ENCODE peak calls at places on chromosomes 3 and 15, in four cellular contexts. N is endothelial cell, J is Peyer's patch, T is B cell. D is an unnamed sample.

GRCh38 chr15:70806992-70807712 is 43.8 kb upstream of the UACA start:
- DNase-seq in N (no peak), J (no peak), T (no peak), D (no peak)

GRCh38 chr15:77568960-77569646 is 63.6 kb downstream of the LINGO1 start:
- DNase-seq in N (no peak), J (no peak), T (no peak), D (no peak)

GRCh38 chr15:43441316-43441715 is 51.6 kb downstream of the TP53BP1 start:
- DNase-seq in N (no peak), J (no peak), T (no peak), D (peak)

GRCh38 chr3:143658869-143659268 is 189.4 kb downstream of the SLC9A9 start:
- DNase-seq in N (no peak), J (no peak), T (no peak), D (no peak)

GRCh38 chr15:69574506-69574905 is 121.9 kb downstream of the RPLP1 start:
- DNase-seq in N (no peak), J (no peak), T (no peak), D (peak)

GRCh38 chr15:92069308-92070244 is 216.1 kb downstream of the SLCO3A1 start:
- DNase-seq in N (no peak), J (no peak), T (no peak), D (peak)

GRCh38 chr15:82870727-82871576 is 61.5 kb downstream of the WHAMM start:
- DNase-seq in N (no peak), J (no peak), T (no peak), D (no peak)

GRCh38 chr3:194857459-194858113 is 171.9 kb downstream of the FAM43A start:
- DNase-seq in N (no peak), J (no peak), T (no peak), D (no peak)

GRCh38 chr3:26281284-26281977 is 341.1 kb upstream of the LRRC3B start:
- DNase-seq in N (no peak), J (no peak), T (no peak), D (no peak)

GRCh38 chr15:89346516-89346915 is 11.9 kb upstream of the POLG start:
- DNase-seq in N (no peak), J (no peak), T (no peak), D (no peak)

DNA sequence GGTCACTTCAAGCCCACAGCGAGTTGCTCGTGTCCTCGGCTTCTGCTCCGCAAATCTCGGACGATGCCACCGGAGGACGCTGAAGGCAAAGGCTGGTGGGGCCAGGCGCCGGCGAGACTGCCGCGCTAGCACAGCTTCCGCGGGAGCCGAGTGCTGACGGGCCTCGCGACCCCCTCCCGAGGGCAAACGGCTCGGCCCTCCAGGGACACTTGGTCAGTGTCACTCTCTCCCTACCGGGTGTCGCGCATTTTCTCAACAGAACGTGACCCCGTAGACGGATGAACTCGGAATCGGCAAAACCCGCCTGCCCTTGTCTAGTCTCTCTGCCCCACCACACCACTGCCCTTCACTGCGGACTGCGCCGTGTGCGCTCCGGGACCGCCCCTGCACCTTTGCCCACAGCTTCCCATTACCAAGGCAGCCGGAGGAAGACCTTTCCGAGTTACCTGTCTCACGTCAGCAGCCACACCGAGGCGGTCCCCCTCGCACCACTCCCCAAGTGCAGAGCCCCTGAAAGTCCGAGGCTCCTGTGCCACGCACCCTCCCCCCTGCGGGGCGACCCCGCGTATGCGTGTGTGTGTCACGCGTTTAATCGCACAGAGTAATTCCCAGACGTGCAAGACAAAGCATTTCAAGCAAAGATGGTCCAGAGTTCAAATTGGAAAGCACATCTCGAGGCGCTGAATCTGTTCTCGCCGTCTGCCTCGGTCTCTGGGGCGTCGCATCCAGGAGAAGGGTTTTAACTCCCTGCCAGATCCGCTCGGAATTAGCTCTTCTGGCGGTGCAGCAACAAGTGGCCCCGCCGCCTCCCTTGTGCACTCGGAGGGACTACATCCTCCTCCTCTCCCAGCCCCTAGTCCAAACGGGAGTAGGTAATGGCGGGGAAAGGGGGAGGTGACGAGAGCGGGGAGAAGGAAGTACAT is 245.0 kb upstream of the TOPAZ1 start:
- DNase-seq in N (peak), J (no peak), T (peak), D (peak)
- TF ChIP-seq CTCF in N (no peak), J (no peak), T (no peak), D (no peak)

DNA sequence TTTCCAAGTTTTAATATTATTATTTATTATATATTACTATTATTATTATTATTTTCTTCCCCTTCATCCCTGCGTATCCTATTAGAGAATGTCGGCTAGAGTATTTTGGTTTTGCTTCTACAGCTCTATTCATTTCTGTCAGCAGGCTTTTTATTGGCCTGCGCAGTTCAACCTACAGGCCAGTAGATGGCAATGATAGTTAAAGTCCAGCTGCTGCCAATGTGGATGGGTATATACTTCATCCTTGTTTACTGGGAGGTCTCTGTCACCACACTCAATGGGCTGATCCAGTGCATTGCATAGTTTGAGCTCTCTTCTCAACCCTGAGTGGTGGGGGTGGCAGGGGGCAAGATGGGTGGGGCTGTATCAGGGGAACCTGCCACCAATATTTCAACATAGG is 799.8 kb downstream of the NSUN3 start:
- DNase-seq in N (peak), J (no peak), T (no peak), D (peak)
- TF ChIP-seq CTCF in N (peak), J (no peak), T (no peak), D (no peak)

DNA sequence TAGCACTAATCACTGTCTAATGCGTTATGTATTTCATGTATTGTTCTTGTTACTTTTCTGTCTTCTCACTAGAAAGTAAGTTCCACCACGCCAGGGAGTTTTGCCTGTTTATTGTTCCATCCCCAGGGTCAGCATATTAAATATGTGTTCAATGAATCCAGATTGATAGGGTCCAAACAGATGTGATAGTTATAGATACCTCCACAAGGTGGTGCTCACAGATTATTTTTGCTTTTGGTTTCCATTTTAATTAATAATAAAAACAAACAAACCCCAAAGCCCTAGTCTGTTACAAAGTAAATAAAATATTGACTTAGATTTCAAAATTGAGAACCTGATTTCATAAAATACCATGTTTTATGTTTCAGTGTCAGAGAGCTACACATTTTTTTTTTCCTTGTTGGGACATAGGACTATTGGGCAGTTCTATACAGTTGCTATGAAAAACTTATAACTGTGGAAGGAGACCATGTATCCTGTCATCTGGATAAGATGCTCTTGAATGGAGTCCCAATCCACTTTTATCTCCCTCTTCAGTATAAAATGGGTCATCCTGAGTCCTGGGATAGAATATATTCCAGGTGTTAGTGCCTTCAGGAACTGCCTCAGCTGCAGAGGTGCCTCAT is 12.4 kb downstream of the OTOL1 start:
- DNase-seq in N (no peak), J (no peak), T (no peak), D (no peak)
- TF ChIP-seq CTCF in N (peak), J (no peak), T (peak), D (peak)

DNA sequence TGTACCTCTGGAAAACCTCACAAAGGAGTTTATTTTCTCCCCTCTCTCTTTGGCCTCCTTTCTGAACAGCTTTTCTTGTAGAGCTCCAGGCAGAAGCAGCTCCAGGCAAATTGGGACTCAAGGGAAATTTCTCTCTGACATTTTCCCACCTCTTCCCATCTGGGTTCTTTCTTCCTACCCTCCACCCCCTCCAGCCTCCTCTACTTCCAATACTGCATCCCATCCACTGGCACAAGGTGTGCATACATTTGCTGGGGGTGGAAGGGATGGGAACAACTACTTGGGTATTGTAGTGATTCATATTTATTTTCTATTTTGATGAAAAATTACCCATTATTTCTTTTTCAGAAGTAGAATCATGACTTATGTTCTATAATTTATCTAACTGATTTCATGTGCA is 119.7 kb downstream of the CD47 start:
- DNase-seq in N (no peak), J (no peak), T (no peak), D (no peak)
- TF ChIP-seq CTCF in N (no peak), J (no peak), T (no peak), D (no peak)

D was measured in activated CD8-positive, alpha-beta T cell treated with anti-CD3 and anti-CD28 coated beads for 36 hours.